ENCODE peak calls at places on chromosomes 4 and X, in four cellular contexts. F is DND-41, X is stomach, L is fibroblast of pulmonary artery. W is an unnamed sample.

GRCh38 chrX:24173115-24173847 is 23.8 kb downstream of the ZFX start:
- DNase-seq in L (no peak), F (no peak), X (no peak), W (no peak)

GRCh38 chrX:7603387-7603786 is 239.6 kb upstream of the VCX start:
- DNase-seq in F (no peak), X (no peak), L (no peak), W (no peak)

GRCh38 chrX:124113799-124114600 is 152.5 kb downstream of the STAG2 start:
- DNase-seq in F (no peak), X (no peak), L (no peak), W (no peak)

GRCh38 chr4:24473309-24473721 is 111.0 kb downstream of the DHX15 start:
- DNase-seq in X (no peak), F (peak), L (peak), W (no peak)

GRCh38 chr4:138892483-138893386 is 122.8 kb upstream of the NOCT start:
- DNase-seq in F (no peak), L (no peak), X (no peak), W (no peak)

GRCh38 chr4:13378973-13379759 is 105.0 kb downstream of the RAB28 start:
- DNase-seq in F (no peak), L (no peak), X (no peak), W (no peak)

GRCh38 chr4:136562842-136563241 is 969.5 kb downstream of the PCDH18 start:
- DNase-seq in F (no peak), X (no peak), L (peak), W (no peak)

GRCh38 chr4:3773552-3774001 is 7.4 kb downstream of the ADRA2C start:
- DNase-seq in F (no peak), X (no peak), L (no peak), W (no peak)

GRCh38 chr4:77804471-77804870 is 14.7 kb downstream of the CNOT6L start:
- DNase-seq in X (no peak), F (no peak), L (peak), W (no peak)

GRCh38 chr4:14223461-14223860 is 595.9 kb upstream of the BOD1L1 start:
- DNase-seq in L (no peak), X (no peak), F (no peak), W (no peak)

GRCh38 chr4:11010624-11011023 is 326.1 kb upstream of the CLNK start:
- DNase-seq in X (no peak), F (no peak), L (no peak), W (no peak)

GRCh38 chr4:125703443-125703842 is 388.7 kb downstream of the FAT4 start:
- DNase-seq in F (no peak), L (peak), X (no peak), W (no peak)

GRCh38 chrX:2679534-2680485 is 11.3 kb upstream of the CD99 start:
- DNase-seq in X (no peak), F (no peak), L (peak), W (no peak)

GRCh38 chrX:120857240-120857639 is 18.4 kb downstream of the CT47B1 start:
- DNase-seq in F (no peak), L (peak), X (no peak), W (no peak)

GRCh38 chrX:136272325-136272724 is 21.1 kb upstream of the MAP7D3 start:
- DNase-seq in X (no peak), F (no peak), L (no peak), W (no peak)

GRCh38 chr4:4781936-4782754 is 77.3 kb upstream of the MSX1 start:
- DNase-seq in F (no peak), L (peak), X (no peak), W (no peak)

GRCh38 chr4:19735012-19735411 is 516.7 kb upstream of the SLIT2 start:
- DNase-seq in X (no peak), F (no peak), L (peak), W (no peak)
- H3K4me3 ChIP-seq in X (no peak), F (no peak), L (no peak), W (no peak)

GRCh38 chr4:21946858-21947257 is 1.7 kb downstream of the KCNIP4 start:
- DNase-seq in L (no peak), F (no peak), X (no peak), W (no peak)

GRCh38 chr4:21948347-21949072 is at the start of gene KCNIP4:
- DNase-seq in L (peak), X (no peak), F (no peak), W (no peak)

GRCh38 chr4:21947768-21948346 is 715 bp downstream of the KCNIP4 start:
- DNase-seq in X (no peak), F (no peak), L (no peak), W (no peak)

GRCh38 chr4:21952549-21952948 is 4.0 kb upstream of the KCNIP4 start:
- DNase-seq in L (no peak), F (no peak), X (no peak), W (no peak)

GRCh38 chr4:21949073-21949457 is 493 bp upstream of the KCNIP4 start:
- DNase-seq in L (peak), F (no peak), X (no peak), W (no peak)
- H3K4me3 ChIP-seq in L (peak), F (no peak), X (peak), W (no peak)

DNA sequence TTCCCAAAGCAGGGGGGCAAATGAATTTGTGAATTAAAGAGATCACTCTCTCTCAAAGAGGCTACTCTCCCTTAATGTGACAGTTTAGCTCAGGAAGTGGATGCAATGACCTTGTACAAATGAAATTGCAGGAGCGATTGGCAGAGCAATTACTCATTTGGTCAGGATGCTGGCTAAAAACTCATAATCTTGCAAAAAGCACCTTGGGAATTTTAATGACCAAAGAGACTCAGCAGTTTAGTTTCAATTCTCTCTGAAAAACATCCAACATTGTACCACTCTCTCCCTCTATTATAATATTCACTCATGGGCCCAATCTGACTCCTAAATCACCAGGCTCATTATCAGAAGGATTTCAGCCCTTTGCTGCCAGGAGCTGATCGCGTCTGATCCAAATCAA is 26.1 kb downstream of the PDGFC start:
- DNase-seq in X (no peak), L (no peak), F (no peak), W (no peak)
- H3K4me3 ChIP-seq in X (no peak), L (no peak), F (no peak), W (no peak)

GRCh38 chrX:53476371-53476770 is 42.2 kb upstream of the HSD17B10 start:
- DNase-seq in X (no peak), F (no peak), L (no peak), W (no peak)

GRCh38 chrX:53474707-53475106 is 40.5 kb upstream of the HSD17B10 start:
- DNase-seq in L (no peak), X (no peak), F (no peak), W (no peak)

DNA sequence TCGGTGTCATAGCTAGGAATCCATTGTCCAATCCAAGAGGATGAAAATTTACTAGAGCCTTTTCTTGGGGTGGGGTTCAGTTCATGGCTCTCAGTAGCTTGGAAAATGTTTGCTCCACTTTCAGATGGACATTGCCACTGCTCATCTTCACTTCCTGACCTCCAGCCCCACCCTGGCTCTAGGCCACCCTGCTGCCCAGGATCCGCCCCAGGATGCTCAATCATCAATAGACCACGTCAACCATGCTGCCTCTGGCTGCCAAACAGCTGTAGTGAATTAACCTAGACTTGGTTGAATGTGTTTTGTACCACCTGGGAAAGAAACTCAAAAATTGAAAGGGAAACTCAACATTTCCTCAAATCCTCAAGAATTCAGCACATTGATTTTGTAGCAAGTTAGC is 37.2 kb upstream of the HSD17B10 start:
- DNase-seq in X (no peak), F (no peak), L (no peak), W (no peak)
- H3K4me3 ChIP-seq in X (no peak), F (no peak), L (no peak), W (no peak)

W was measured in naive thymus-derived CD4-positive, alpha-beta T cell.